ENCODE peak calls at places on chromosomes 5 and 9, in four cellular contexts. One of them, this sample, is unnamed.

GRCh38 chr9:94906713-94907112 is 180.2 kb downstream of the AOPEP start:
- DNase-seq in HCT116: no peak
- DNase-seq in HepG2: peak
- DNase-seq in K562: no peak
- DNase-seq in this sample: no peak

GRCh38 chr5:127001621-127002296 is 28.6 kb downstream of the MARCHF3 start:
- DNase-seq in HCT116: no peak
- DNase-seq in HepG2: no peak
- DNase-seq in K562: no peak
- DNase-seq in this sample: no peak

GRCh38 chr9:137809038-137809630 is 68.4 kb upstream of the CACNA1B start:
- DNase-seq in HCT116: no peak
- DNase-seq in HepG2: no peak
- DNase-seq in K562: no peak
- DNase-seq in this sample: no peak

GRCh38 chr5:122252319-122252718 is 59.7 kb upstream of the SNCAIP start:
- DNase-seq in HCT116: no peak
- DNase-seq in HepG2: no peak
- DNase-seq in K562: no peak
- DNase-seq in this sample: no peak

GRCh38 chr9:123216387-123216786 is 52.0 kb downstream of the STRBP start:
- DNase-seq in HCT116: no peak
- DNase-seq in HepG2: no peak
- DNase-seq in K562: no peak
- DNase-seq in this sample: no peak

GRCh38 chr5:142915840-142916424 is 145.8 kb downstream of the ARHGAP26 start:
- DNase-seq in HCT116: no peak
- DNase-seq in HepG2: peak
- DNase-seq in K562: peak
- DNase-seq in this sample: peak

GRCh38 chr5:125422342-125422741 is 675.9 kb upstream of the ZNF608 start:
- DNase-seq in HCT116: no peak
- DNase-seq in HepG2: no peak
- DNase-seq in K562: no peak
- DNase-seq in this sample: no peak

GRCh38 chr5:136856648-136857047 is 491.3 kb upstream of the TRPC7 start:
- DNase-seq in HCT116: no peak
- DNase-seq in HepG2: no peak
- DNase-seq in K562: no peak
- DNase-seq in this sample: no peak

GRCh38 chr5:61304611-61305369 is 27.3 kb upstream of the ZSWIM6 start:
- DNase-seq in HCT116: peak
- DNase-seq in HepG2: peak
- DNase-seq in K562: peak
- DNase-seq in this sample: peak

GRCh38 chr5:35138232-35138631 is 90.5 kb upstream of the AGXT2 start:
- DNase-seq in HCT116: no peak
- DNase-seq in HepG2: no peak
- DNase-seq in K562: no peak
- DNase-seq in this sample: no peak
- TF ChIP-seq JUND in HCT116: no peak
- TF ChIP-seq JUND in HepG2: no peak
- TF ChIP-seq JUND in K562: no peak
- TF ChIP-seq JUND in this sample: no peak

GRCh38 chr9:84750152-84750865 is 80.8 kb downstream of the NTRK2 start:
- DNase-seq in HCT116: no peak
- DNase-seq in HepG2: no peak
- DNase-seq in K562: no peak
- DNase-seq in this sample: no peak

GRCh38 chr9:84754896-84755295 is 85.4 kb downstream of the NTRK2 start:
- DNase-seq in HCT116: no peak
- DNase-seq in HepG2: no peak
- DNase-seq in K562: no peak
- DNase-seq in this sample: no peak

GRCh38 chr9:84755375-84755774 is 85.8 kb downstream of the NTRK2 start:
- DNase-seq in HCT116: no peak
- DNase-seq in HepG2: no peak
- DNase-seq in K562: no peak
- DNase-seq in this sample: no peak

GRCh38 chr9:84754461-84754860 is 84.9 kb downstream of the NTRK2 start:
- DNase-seq in HCT116: no peak
- DNase-seq in HepG2: no peak
- DNase-seq in K562: no peak
- DNase-seq in this sample: no peak

GRCh38 chr9:84751921-84752320 is 82.4 kb downstream of the NTRK2 start:
- DNase-seq in HCT116: no peak
- DNase-seq in HepG2: no peak
- DNase-seq in K562: no peak
- DNase-seq in this sample: no peak
- TF ChIP-seq JUND in HCT116: no peak
- TF ChIP-seq JUND in HepG2: no peak
- TF ChIP-seq JUND in K562: no peak
- TF ChIP-seq JUND in this sample: no peak

GRCh38 chr5:180495991-180496741 is 2.0 kb downstream of the CNOT6 start:
- DNase-seq in HCT116: no peak
- DNase-seq in HepG2: no peak
- DNase-seq in K562: no peak
- DNase-seq in this sample: no peak

GRCh38 chr5:180492226-180492903 is 1.8 kb upstream of the CNOT6 start:
- DNase-seq in HCT116: no peak
- DNase-seq in HepG2: no peak
- DNase-seq in K562: no peak
- DNase-seq in this sample: no peak

GRCh38 chr5:180495292-180495691 is 1.1 kb downstream of the CNOT6 start:
- DNase-seq in HCT116: no peak
- DNase-seq in HepG2: no peak
- DNase-seq in K562: no peak
- DNase-seq in this sample: peak

GRCh38 chr5:180494060-180494509 is at the start of gene CNOT6:
- DNase-seq in HCT116: peak
- DNase-seq in HepG2: peak
- DNase-seq in K562: peak
- DNase-seq in this sample: peak

DNA sequence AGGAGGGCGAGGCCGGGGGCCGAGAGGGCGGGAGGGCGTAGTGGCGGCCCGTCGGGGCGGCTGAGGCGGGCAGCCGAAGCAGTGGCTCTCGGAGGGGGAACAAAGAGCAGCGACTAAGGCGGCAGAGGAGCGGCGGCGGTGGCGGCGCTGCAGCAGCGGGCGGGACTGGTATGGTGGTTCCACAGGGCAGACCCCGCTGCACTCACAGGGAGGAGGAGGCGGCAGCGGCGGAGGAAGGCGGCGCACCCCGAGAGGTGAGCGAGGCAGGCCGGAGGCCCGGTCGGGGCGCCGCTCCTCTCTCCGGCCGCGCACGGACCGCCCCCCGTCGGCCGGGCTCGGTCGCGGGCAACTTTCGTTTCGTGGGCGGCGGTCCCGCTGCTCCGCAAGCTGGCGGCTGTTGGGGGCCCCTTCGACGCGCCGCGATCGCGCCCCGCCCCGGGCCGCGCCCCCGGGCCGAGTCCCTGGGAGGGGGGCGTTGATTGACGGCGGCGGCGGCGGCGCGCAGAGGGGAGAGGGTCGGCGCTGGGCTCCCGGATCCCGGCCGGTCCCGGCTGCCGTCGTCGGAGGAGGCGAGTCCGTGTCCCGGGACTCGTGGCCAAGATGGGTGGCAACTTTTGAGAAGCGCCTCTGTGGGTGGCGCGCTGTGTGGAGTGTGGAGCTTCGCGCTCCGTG is 467 bp downstream of the CNOT6 start:
- DNase-seq in HCT116: no peak
- DNase-seq in HepG2: peak
- DNase-seq in K562: peak
- DNase-seq in this sample: peak
- TF ChIP-seq JUND in HCT116: no peak
- TF ChIP-seq JUND in HepG2: no peak
- TF ChIP-seq JUND in K562: no peak
- TF ChIP-seq JUND in this sample: no peak

GRCh38 chr9:134895103-134895502 is 14.5 kb downstream of the FCN2 start:
- DNase-seq in HCT116: no peak
- DNase-seq in HepG2: no peak
- DNase-seq in K562: no peak
- DNase-seq in this sample: no peak

GRCh38 chr9:134892221-134892620 is 11.6 kb downstream of the FCN2 start:
- DNase-seq in HCT116: no peak
- DNase-seq in HepG2: no peak
- DNase-seq in K562: no peak
- DNase-seq in this sample: no peak

GRCh38 chr9:134895849-134896833 is 15.5 kb downstream of the FCN2 start:
- DNase-seq in HCT116: peak
- DNase-seq in HepG2: no peak
- DNase-seq in K562: no peak
- DNase-seq in this sample: no peak

GRCh38 chr9:134892820-134893420 is 12.3 kb downstream of the FCN2 start:
- DNase-seq in HCT116: no peak
- DNase-seq in HepG2: no peak
- DNase-seq in K562: no peak
- DNase-seq in this sample: no peak

DNA sequence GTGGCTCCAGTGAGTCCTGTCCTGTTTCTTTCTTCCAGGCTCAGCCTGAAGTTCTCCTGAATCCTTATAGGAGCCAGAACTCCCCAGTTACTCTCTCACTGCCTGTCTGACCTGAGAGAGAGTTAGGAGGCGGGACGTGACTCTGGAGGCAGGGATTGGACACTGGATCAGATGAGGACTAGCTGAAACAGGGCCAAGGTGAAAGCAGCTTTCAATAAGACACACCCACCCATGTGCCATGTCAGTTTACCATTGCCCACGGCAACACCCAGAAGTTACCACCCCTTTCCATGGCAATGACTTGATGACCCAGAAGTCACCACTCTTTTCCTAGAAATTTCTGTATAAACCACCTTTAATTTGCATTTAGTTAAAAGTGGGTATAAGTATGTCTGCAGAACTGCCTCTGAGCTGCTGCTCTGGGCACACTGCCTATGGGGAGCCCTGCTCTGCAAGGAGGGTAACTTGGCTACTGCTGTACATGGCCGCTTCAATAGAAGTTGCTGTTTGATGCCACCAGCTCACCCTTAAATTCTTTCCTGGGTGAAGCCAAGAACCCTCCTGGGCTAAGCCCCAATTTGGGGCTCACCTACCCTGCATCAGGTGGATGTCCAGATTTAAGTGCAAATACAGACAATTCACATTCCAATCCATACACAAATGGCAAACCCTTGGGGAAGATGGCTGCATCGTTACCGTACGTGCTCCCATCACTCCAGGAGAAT is 13.7 kb downstream of the FCN2 start:
- DNase-seq in HCT116: no peak
- DNase-seq in HepG2: no peak
- DNase-seq in K562: no peak
- DNase-seq in this sample: peak
- TF ChIP-seq JUND in HCT116: no peak
- TF ChIP-seq JUND in HepG2: no peak
- TF ChIP-seq JUND in K562: no peak
- TF ChIP-seq JUND in this sample: no peak

GRCh38 chr5:73818357-73818756 is 192.4 kb downstream of the ARHGEF28 start:
- DNase-seq in HCT116: no peak
- DNase-seq in HepG2: no peak
- DNase-seq in K562: no peak
- DNase-seq in this sample: no peak

GRCh38 chr5:73815631-73816030 is 189.6 kb downstream of the ARHGEF28 start:
- DNase-seq in HCT116: no peak
- DNase-seq in HepG2: no peak
- DNase-seq in K562: no peak
- DNase-seq in this sample: no peak

GRCh38 chr5:73814234-73814846 is 188.3 kb downstream of the ARHGEF28 start:
- DNase-seq in HCT116: no peak
- DNase-seq in HepG2: no peak
- DNase-seq in K562: no peak
- DNase-seq in this sample: no peak

GRCh38 chr5:73820321-73820720 is 194.3 kb downstream of the ARHGEF28 start:
- DNase-seq in HCT116: no peak
- DNase-seq in HepG2: no peak
- DNase-seq in K562: no peak
- DNase-seq in this sample: no peak

GRCh38 chr5:73816656-73817420 is 190.8 kb downstream of the ARHGEF28 start:
- DNase-seq in HCT116: no peak
- DNase-seq in HepG2: no peak
- DNase-seq in K562: no peak
- DNase-seq in this sample: no peak
- TF ChIP-seq JUND in HCT116: no peak
- TF ChIP-seq JUND in HepG2: no peak
- TF ChIP-seq JUND in K562: no peak
- TF ChIP-seq JUND in this sample: no peak

GRCh38 chr5:166433679-166434078 is 1857.8 kb upstream of the WWC1 start:
- DNase-seq in HCT116: no peak
- DNase-seq in HepG2: no peak
- DNase-seq in K562: no peak
- DNase-seq in this sample: no peak
- TF ChIP-seq JUND in HCT116: no peak
- TF ChIP-seq JUND in HepG2: no peak
- TF ChIP-seq JUND in K562: no peak
- TF ChIP-seq JUND in this sample: no peak

GRCh38 chr9:75087824-75088645 is at the start of the genes NMRK1 and OSTF1:
- DNase-seq in HCT116: peak
- DNase-seq in HepG2: peak
- DNase-seq in K562: peak
- DNase-seq in this sample: peak
- TF ChIP-seq JUND in HCT116: no peak
- TF ChIP-seq JUND in HepG2: peak
- TF ChIP-seq JUND in K562: no peak
- TF ChIP-seq JUND in this sample: no peak

GRCh38 chr9:107727113-107727780 is 237.7 kb upstream of the KLF4 start:
- DNase-seq in HCT116: no peak
- DNase-seq in HepG2: no peak
- DNase-seq in K562: no peak
- DNase-seq in this sample: no peak
- TF ChIP-seq JUND in HCT116: no peak
- TF ChIP-seq JUND in HepG2: no peak
- TF ChIP-seq JUND in K562: no peak
- TF ChIP-seq JUND in this sample: no peak

GRCh38 chr9:115164511-115164974 is 46.6 kb upstream of the TNC start:
- DNase-seq in HCT116: peak
- DNase-seq in HepG2: peak
- DNase-seq in K562: no peak
- DNase-seq in this sample: no peak

GRCh38 chr9:115169003-115169402 is 51.0 kb upstream of the TNC start:
- DNase-seq in HCT116: no peak
- DNase-seq in HepG2: no peak
- DNase-seq in K562: no peak
- DNase-seq in this sample: no peak

GRCh38 chr9:115165233-115165632 is 47.3 kb upstream of the TNC start:
- DNase-seq in HCT116: no peak
- DNase-seq in HepG2: no peak
- DNase-seq in K562: no peak
- DNase-seq in this sample: no peak

GRCh38 chr9:115170674-115171073 is 52.7 kb upstream of the TNC start:
- DNase-seq in HCT116: peak
- DNase-seq in HepG2: no peak
- DNase-seq in K562: no peak
- DNase-seq in this sample: no peak

DNA sequence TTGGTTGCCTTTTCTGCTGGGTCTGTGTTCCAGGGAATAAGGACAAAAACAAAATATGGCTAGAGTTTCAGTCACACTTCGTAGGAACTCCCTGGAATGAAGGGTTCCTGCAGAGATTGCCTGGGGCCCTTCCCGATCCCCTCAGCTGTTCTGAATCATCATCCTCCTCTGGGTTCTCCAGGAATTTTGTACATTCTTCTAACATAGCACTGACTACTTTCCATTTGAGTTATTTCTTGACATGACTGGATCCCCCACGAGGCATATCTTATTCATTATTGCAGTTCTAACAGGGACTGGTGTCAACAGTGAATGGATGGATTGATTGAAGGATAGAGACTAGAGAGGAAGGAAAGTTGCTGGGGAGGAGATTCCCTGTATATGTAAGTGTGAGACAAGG is 49.2 kb upstream of the TNC start:
- DNase-seq in HCT116: no peak
- DNase-seq in HepG2: no peak
- DNase-seq in K562: no peak
- DNase-seq in this sample: no peak
- TF ChIP-seq JUND in HCT116: no peak
- TF ChIP-seq JUND in HepG2: no peak
- TF ChIP-seq JUND in K562: no peak
- TF ChIP-seq JUND in this sample: no peak

This sample was measured in T47D.